ENCODE peak calls at places on chromosomes 2 and 18, in ten cellular contexts. One of them, this sample, is unnamed.
A peak's percentile ranks its signal among the peaks of the same experiment; 100 is the strongest.

GRCh38 chr18:13823707-13824395 is at the start of gene MC5R:
- DNase-seq in CD4-positive, alpha-beta memory T cell: peak; percentile 70
- DNase-seq in BE2C: peak; percentile 65
- DNase-seq in right cardiac atrium: peak; percentile 72
- DNase-seq in heart right ventricle: peak; percentile 32
- DNase-seq in GM23338: peak; percentile 82
- DNase-seq in CD8-positive, alpha-beta T cell: peak; percentile 85
- DNase-seq in AG09309: no peak
- DNase-seq in A673: peak; percentile 74
- DNase-seq in astrocyte of the spinal cord: peak; percentile 26
- DNase-seq in this sample: peak; percentile 68

GRCh38 chr18:154151-154550 is 4.2 kb upstream of the USP14 start:
- DNase-seq in astrocyte of the spinal cord: no peak
- DNase-seq in CD8-positive, alpha-beta T cell: no peak
- DNase-seq in AG09309: no peak
- DNase-seq in BE2C: peak; percentile 4
- DNase-seq in CD4-positive, alpha-beta memory T cell: no peak
- DNase-seq in A673: no peak
- DNase-seq in heart right ventricle: no peak
- DNase-seq in right cardiac atrium: no peak
- DNase-seq in GM23338: no peak
- DNase-seq in this sample: no peak

GRCh38 chr2:46422717-46423394 is 56.5 kb upstream of the TMEM247 start:
- DNase-seq in heart right ventricle: no peak
- DNase-seq in AG09309: no peak
- DNase-seq in GM23338: no peak
- DNase-seq in CD4-positive, alpha-beta memory T cell: no peak
- DNase-seq in astrocyte of the spinal cord: no peak
- DNase-seq in CD8-positive, alpha-beta T cell: no peak
- DNase-seq in A673: peak; percentile 60
- DNase-seq in BE2C: no peak
- DNase-seq in right cardiac atrium: no peak
- DNase-seq in this sample: no peak

GRCh38 chr2:172012688-172013358 is 13.1 kb downstream of the METAP1D start:
- DNase-seq in CD4-positive, alpha-beta memory T cell: no peak
- DNase-seq in CD8-positive, alpha-beta T cell: no peak
- DNase-seq in astrocyte of the spinal cord: no peak
- DNase-seq in right cardiac atrium: no peak
- DNase-seq in GM23338: peak; percentile 22
- DNase-seq in heart right ventricle: no peak
- DNase-seq in BE2C: no peak
- DNase-seq in AG09309: no peak
- DNase-seq in A673: peak; percentile 55
- DNase-seq in this sample: no peak

GRCh38 chr2:171478345-171478744 is 43.9 kb upstream of the CYBRD1 start:
- DNase-seq in GM23338: no peak
- DNase-seq in CD8-positive, alpha-beta T cell: no peak
- DNase-seq in right cardiac atrium: no peak
- DNase-seq in A673: no peak
- DNase-seq in BE2C: no peak
- DNase-seq in astrocyte of the spinal cord: peak; percentile 15
- DNase-seq in heart right ventricle: no peak
- DNase-seq in CD4-positive, alpha-beta memory T cell: no peak
- DNase-seq in AG09309: peak; percentile 4
- DNase-seq in this sample: no peak

GRCh38 chr2:120885311-120885710 is 149.6 kb downstream of the GLI2 start:
- DNase-seq in astrocyte of the spinal cord: no peak
- DNase-seq in heart right ventricle: no peak
- DNase-seq in CD8-positive, alpha-beta T cell: no peak
- DNase-seq in CD4-positive, alpha-beta memory T cell: no peak
- DNase-seq in A673: no peak
- DNase-seq in BE2C: no peak
- DNase-seq in AG09309: no peak
- DNase-seq in GM23338: no peak
- DNase-seq in right cardiac atrium: no peak
- DNase-seq in this sample: no peak

GRCh38 chr2:213816583-213816982 is 532.3 kb downstream of the SPAG16 start:
- DNase-seq in GM23338: no peak
- DNase-seq in A673: no peak
- DNase-seq in right cardiac atrium: no peak
- DNase-seq in AG09309: no peak
- DNase-seq in CD8-positive, alpha-beta T cell: no peak
- DNase-seq in BE2C: no peak
- DNase-seq in astrocyte of the spinal cord: no peak
- DNase-seq in CD4-positive, alpha-beta memory T cell: no peak
- DNase-seq in heart right ventricle: no peak
- DNase-seq in this sample: no peak

GRCh38 chr2:238370482-238371372 is 50.4 kb downstream of the TRAF3IP1 start:
- DNase-seq in right cardiac atrium: peak; percentile 53
- DNase-seq in heart right ventricle: peak; percentile 48
- DNase-seq in AG09309: no peak
- DNase-seq in astrocyte of the spinal cord: peak; percentile 71
- DNase-seq in CD8-positive, alpha-beta T cell: peak; percentile 68
- DNase-seq in GM23338: peak; percentile 74
- DNase-seq in CD4-positive, alpha-beta memory T cell: peak; percentile 49
- DNase-seq in A673: peak; percentile 66
- DNase-seq in BE2C: peak; percentile 69
- DNase-seq in this sample: peak; percentile 84

GRCh38 chr2:171991027-171991426 is 8.7 kb upstream of the METAP1D start:
- DNase-seq in GM23338: no peak
- DNase-seq in CD4-positive, alpha-beta memory T cell: no peak
- DNase-seq in astrocyte of the spinal cord: no peak
- DNase-seq in heart right ventricle: no peak
- DNase-seq in AG09309: no peak
- DNase-seq in A673: no peak
- DNase-seq in CD8-positive, alpha-beta T cell: no peak
- DNase-seq in BE2C: no peak
- DNase-seq in right cardiac atrium: no peak
- DNase-seq in this sample: no peak

GRCh38 chr2:58708565-58708964 is 467.4 kb upstream of the FANCL start:
- DNase-seq in right cardiac atrium: no peak
- DNase-seq in GM23338: no peak
- DNase-seq in astrocyte of the spinal cord: no peak
- DNase-seq in CD8-positive, alpha-beta T cell: no peak
- DNase-seq in AG09309: no peak
- DNase-seq in heart right ventricle: no peak
- DNase-seq in BE2C: no peak
- DNase-seq in A673: no peak
- DNase-seq in CD4-positive, alpha-beta memory T cell: no peak
- DNase-seq in this sample: no peak

GRCh38 chr2:6492573-6492972 is 373.1 kb downstream of the CMPK2 start:
- DNase-seq in right cardiac atrium: no peak
- DNase-seq in A673: peak; percentile 7
- DNase-seq in CD8-positive, alpha-beta T cell: no peak
- DNase-seq in CD4-positive, alpha-beta memory T cell: no peak
- DNase-seq in heart right ventricle: no peak
- DNase-seq in BE2C: no peak
- DNase-seq in astrocyte of the spinal cord: peak; percentile 40
- DNase-seq in AG09309: no peak
- DNase-seq in GM23338: no peak
- DNase-seq in this sample: no peak

GRCh38 chr2:86764661-86765307 is 25.9 kb downstream of the CD8A start:
- DNase-seq in BE2C: peak; percentile 9
- DNase-seq in CD4-positive, alpha-beta memory T cell: peak; percentile 20
- DNase-seq in GM23338: peak; percentile 75
- DNase-seq in right cardiac atrium: no peak
- DNase-seq in A673: peak; percentile 62
- DNase-seq in CD8-positive, alpha-beta T cell: no peak
- DNase-seq in AG09309: no peak
- DNase-seq in astrocyte of the spinal cord: peak; percentile 48
- DNase-seq in heart right ventricle: no peak
- DNase-seq in this sample: no peak

GRCh38 chr18:8348051-8348450 is 261.2 kb upstream of the RAB12 start:
- DNase-seq in BE2C: no peak
- DNase-seq in AG09309: no peak
- DNase-seq in CD8-positive, alpha-beta T cell: no peak
- DNase-seq in CD4-positive, alpha-beta memory T cell: no peak
- DNase-seq in right cardiac atrium: no peak
- DNase-seq in A673: no peak
- DNase-seq in astrocyte of the spinal cord: no peak
- DNase-seq in GM23338: no peak
- DNase-seq in heart right ventricle: no peak
- DNase-seq in this sample: no peak

DNA sequence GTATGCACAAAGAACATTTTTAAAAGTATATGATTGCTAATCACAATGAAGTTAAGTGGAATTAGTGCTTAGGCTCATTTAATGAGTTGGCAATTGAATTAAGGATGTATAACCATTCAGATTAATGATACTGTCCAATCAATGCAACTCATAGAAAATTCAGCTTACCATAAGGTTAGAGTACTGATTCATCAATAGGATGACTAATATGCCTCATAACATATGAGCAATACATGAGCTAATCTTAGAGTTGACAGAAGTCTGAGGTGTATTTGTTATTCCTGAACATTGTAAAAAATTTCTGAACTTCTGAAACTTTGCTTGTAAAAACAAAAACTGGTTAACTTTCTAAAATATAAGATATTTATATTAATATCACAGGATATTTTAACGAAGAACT is 118.3 kb upstream of the NETO1 start:
- DNase-seq in heart right ventricle: no peak
- DNase-seq in BE2C: no peak
- DNase-seq in right cardiac atrium: no peak
- DNase-seq in astrocyte of the spinal cord: peak; percentile 13
- DNase-seq in A673: no peak
- DNase-seq in CD8-positive, alpha-beta T cell: no peak
- DNase-seq in GM23338: no peak
- DNase-seq in CD4-positive, alpha-beta memory T cell: no peak
- DNase-seq in AG09309: no peak
- DNase-seq in this sample: no peak
- H3K4me3 ChIP-seq in heart right ventricle: no peak overlapping the region
- H3K4me3 ChIP-seq in BE2C: no peak overlapping the region
- H3K4me3 ChIP-seq in right cardiac atrium: no peak overlapping the region
- H3K4me3 ChIP-seq in astrocyte of the spinal cord: no peak overlapping the region
- H3K4me3 ChIP-seq in A673: no peak overlapping the region
- H3K4me3 ChIP-seq in CD8-positive, alpha-beta T cell: no peak overlapping the region
- H3K4me3 ChIP-seq in GM23338: no peak overlapping the region
- H3K4me3 ChIP-seq in CD4-positive, alpha-beta memory T cell: no peak overlapping the region
- H3K4me3 ChIP-seq in AG09309: no peak overlapping the region
- H3K4me3 ChIP-seq in this sample: no peak overlapping the region

GRCh38 chr2:191065785-191066184 is 51.8 kb upstream of the STAT1 start:
- DNase-seq in heart right ventricle: no peak
- DNase-seq in right cardiac atrium: no peak
- DNase-seq in AG09309: no peak
- DNase-seq in GM23338: no peak
- DNase-seq in BE2C: no peak
- DNase-seq in A673: no peak
- DNase-seq in astrocyte of the spinal cord: no peak
- DNase-seq in CD8-positive, alpha-beta T cell: no peak
- DNase-seq in CD4-positive, alpha-beta memory T cell: no peak
- DNase-seq in this sample: no peak
- H3K4me3 ChIP-seq in heart right ventricle: no peak overlapping the region
- H3K4me3 ChIP-seq in right cardiac atrium: no peak overlapping the region
- H3K4me3 ChIP-seq in AG09309: no peak overlapping the region
- H3K4me3 ChIP-seq in GM23338: no peak overlapping the region
- H3K4me3 ChIP-seq in BE2C: no peak overlapping the region
- H3K4me3 ChIP-seq in A673: no peak overlapping the region
- H3K4me3 ChIP-seq in astrocyte of the spinal cord: no peak overlapping the region
- H3K4me3 ChIP-seq in CD8-positive, alpha-beta T cell: no peak overlapping the region
- H3K4me3 ChIP-seq in CD4-positive, alpha-beta memory T cell: no peak overlapping the region
- H3K4me3 ChIP-seq in this sample: no peak overlapping the region

GRCh38 chr18:37170984-37171383 is 342.1 kb downstream of the KIAA1328 start:
- DNase-seq in A673: no peak
- DNase-seq in right cardiac atrium: no peak
- DNase-seq in heart right ventricle: no peak
- DNase-seq in AG09309: no peak
- DNase-seq in GM23338: no peak
- DNase-seq in CD8-positive, alpha-beta T cell: no peak
- DNase-seq in BE2C: no peak
- DNase-seq in CD4-positive, alpha-beta memory T cell: no peak
- DNase-seq in astrocyte of the spinal cord: no peak
- DNase-seq in this sample: no peak

GRCh38 chr18:37175727-37176126 is 346.8 kb downstream of the KIAA1328 start:
- DNase-seq in A673: no peak
- DNase-seq in astrocyte of the spinal cord: no peak
- DNase-seq in AG09309: no peak
- DNase-seq in heart right ventricle: no peak
- DNase-seq in GM23338: peak; percentile 81
- DNase-seq in BE2C: no peak
- DNase-seq in right cardiac atrium: no peak
- DNase-seq in CD8-positive, alpha-beta T cell: no peak
- DNase-seq in CD4-positive, alpha-beta memory T cell: no peak
- DNase-seq in this sample: no peak

GRCh38 chr18:37180086-37180485 is 351.2 kb downstream of the KIAA1328 start:
- DNase-seq in CD4-positive, alpha-beta memory T cell: no peak
- DNase-seq in astrocyte of the spinal cord: no peak
- DNase-seq in BE2C: no peak
- DNase-seq in CD8-positive, alpha-beta T cell: no peak
- DNase-seq in right cardiac atrium: no peak
- DNase-seq in GM23338: no peak
- DNase-seq in heart right ventricle: no peak
- DNase-seq in AG09309: no peak
- DNase-seq in A673: no peak
- DNase-seq in this sample: no peak

GRCh38 chr18:37179384-37179783 is 350.5 kb downstream of the KIAA1328 start:
- DNase-seq in right cardiac atrium: no peak
- DNase-seq in GM23338: no peak
- DNase-seq in A673: no peak
- DNase-seq in heart right ventricle: no peak
- DNase-seq in astrocyte of the spinal cord: no peak
- DNase-seq in AG09309: no peak
- DNase-seq in CD8-positive, alpha-beta T cell: no peak
- DNase-seq in CD4-positive, alpha-beta memory T cell: no peak
- DNase-seq in BE2C: no peak
- DNase-seq in this sample: no peak

DNA sequence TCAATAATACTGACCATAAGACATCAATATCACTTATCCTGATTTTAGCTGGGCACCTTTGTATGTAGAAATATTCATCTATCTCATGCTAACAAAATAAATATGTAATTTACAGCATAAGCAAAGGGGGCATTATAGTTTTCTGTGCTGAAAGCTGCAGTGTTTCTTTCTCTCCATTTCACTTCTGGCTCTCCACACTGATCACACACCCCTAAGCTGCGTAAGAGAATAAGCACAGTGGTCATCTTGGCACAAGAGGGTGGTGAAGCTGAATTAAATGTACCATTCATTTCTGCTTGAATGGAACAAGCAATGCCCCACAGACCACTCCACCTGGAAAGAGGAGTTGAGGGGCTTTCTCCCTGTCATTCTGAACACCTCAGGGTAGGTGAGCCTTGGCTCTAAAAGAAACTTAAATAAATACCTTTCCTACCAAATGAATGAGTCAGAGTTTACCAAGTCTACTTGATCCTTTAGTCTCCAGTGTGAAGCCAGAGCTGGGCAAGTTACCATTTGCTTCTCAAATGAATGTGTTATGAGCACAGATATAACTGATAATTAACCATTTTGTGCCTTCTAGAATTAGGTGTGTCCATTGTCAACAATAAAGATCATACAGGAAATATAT is 347.5 kb downstream of the KIAA1328 start:
- DNase-seq in BE2C: no peak
- DNase-seq in GM23338: peak; percentile 51
- DNase-seq in astrocyte of the spinal cord: peak; percentile 8
- DNase-seq in heart right ventricle: no peak
- DNase-seq in AG09309: no peak
- DNase-seq in CD8-positive, alpha-beta T cell: no peak
- DNase-seq in CD4-positive, alpha-beta memory T cell: no peak
- DNase-seq in A673: no peak
- DNase-seq in right cardiac atrium: no peak
- DNase-seq in this sample: no peak
- H3K4me3 ChIP-seq in BE2C: no peak overlapping the region
- H3K4me3 ChIP-seq in GM23338: no peak overlapping the region
- H3K4me3 ChIP-seq in astrocyte of the spinal cord: no peak overlapping the region
- H3K4me3 ChIP-seq in heart right ventricle: no peak overlapping the region
- H3K4me3 ChIP-seq in AG09309: no peak overlapping the region
- H3K4me3 ChIP-seq in CD8-positive, alpha-beta T cell: no peak overlapping the region
- H3K4me3 ChIP-seq in CD4-positive, alpha-beta memory T cell: no peak overlapping the region
- H3K4me3 ChIP-seq in A673: no peak overlapping the region
- H3K4me3 ChIP-seq in right cardiac atrium: no peak overlapping the region
- H3K4me3 ChIP-seq in this sample: no peak overlapping the region

GRCh38 chr2:132267372-132267771 is 105.6 kb upstream of the ANKRD30BL start:
- DNase-seq in A673: no peak
- DNase-seq in right cardiac atrium: no peak
- DNase-seq in GM23338: peak; percentile 27
- DNase-seq in AG09309: no peak
- DNase-seq in CD4-positive, alpha-beta memory T cell: no peak
- DNase-seq in astrocyte of the spinal cord: no peak
- DNase-seq in heart right ventricle: no peak
- DNase-seq in CD8-positive, alpha-beta T cell: no peak
- DNase-seq in BE2C: no peak
- DNase-seq in this sample: no peak
- H3K4me3 ChIP-seq in A673: no peak overlapping the region
- H3K4me3 ChIP-seq in right cardiac atrium: no peak overlapping the region
- H3K4me3 ChIP-seq in GM23338: peak overlapping the region; percentile 41
- H3K4me3 ChIP-seq in AG09309: no peak overlapping the region
- H3K4me3 ChIP-seq in CD4-positive, alpha-beta memory T cell: no peak overlapping the region
- H3K4me3 ChIP-seq in astrocyte of the spinal cord: no peak overlapping the region
- H3K4me3 ChIP-seq in heart right ventricle: no peak overlapping the region
- H3K4me3 ChIP-seq in CD8-positive, alpha-beta T cell: no peak overlapping the region
- H3K4me3 ChIP-seq in BE2C: no peak overlapping the region
- H3K4me3 ChIP-seq in this sample: peak overlapping the region; percentile 53